ENCODE peak calls at places on chromosomes 12 and 14, in four cellular contexts. H is endothelial cell of umbilical vein, N is left lung, R is Kasumi-1. G is an unnamed sample.

GRCh38 chr14:63345826-63346225 is 27.1 kb upstream of the GPHB5 start:
- DNase-seq in H (no peak), N (no peak), R (no peak), G (no peak)

GRCh38 chr12:100908501-100908900 is 113.9 kb downstream of the ANO4 start:
- DNase-seq in R (no peak), N (no peak), H (no peak), G (peak; percentile 57)

GRCh38 chr14:80390911-80391310 is 179.6 kb upstream of the DIO2 start:
- DNase-seq in H (peak; percentile 7), N (no peak), R (no peak), G (peak; percentile 85)

GRCh38 chr14:53929871-53930685 is 26.5 kb downstream of the BMP4 start:
- DNase-seq in N (no peak), R (no peak), H (no peak), G (no peak)

GRCh38 chr14:81453166-81453766 is 53.1 kb upstream of the STON2 start:
- DNase-seq in N (no peak), R (peak; percentile 50), H (peak; percentile 48), G (no peak)

GRCh38 chr12:2259368-2259767 is 206.6 kb downstream of the CACNA1C start:
- DNase-seq in H (no peak), R (peak; percentile 58), N (no peak), G (no peak)

GRCh38 chr14:74203546-74203945 is 35.7 kb upstream of the VSX2 start:
- DNase-seq in H (no peak), R (no peak), N (no peak), G (no peak)

GRCh38 chr14:96762650-96763049 is 34.5 kb upstream of the VRK1 start:
- DNase-seq in N (no peak), H (peak; percentile 77), R (peak; percentile 72), G (peak; percentile 28)

GRCh38 chr12:91267039-91267438 is 84.4 kb upstream of the DCN start:
- DNase-seq in N (no peak), R (no peak), H (no peak), G (no peak)

GRCh38 chr12:108447168-108447840 is 67.8 kb upstream of the FICD start:
- DNase-seq in N (no peak), R (no peak), H (no peak), G (no peak)

GRCh38 chr12:24977060-24977459 is 28.2 kb upstream of the BCAT1 start:
- DNase-seq in H (no peak), R (peak; percentile 14), N (no peak), G (no peak)

GRCh38 chr12:30847259-30847658 is 79.3 kb upstream of the TSPAN11 start:
- DNase-seq in N (no peak), R (peak; percentile 53), H (peak; percentile 59), G (peak; percentile 53)

GRCh38 chr12:112458751-112459150 is 40.0 kb downstream of the PTPN11 start:
- DNase-seq in R (no peak), N (no peak), H (no peak), G (no peak)

G was measured in RCC 7860.